ENCODE peak calls at places on chromosomes 13 and 19, in six cellular contexts. U is stimulated activated CD8-positive, alpha-beta memory T cell treated with anti-CD3 and anti-CD28 coated beads, Interleukin-12 subunit alpha, Interleukin-12 subunit beta, amount 100 ng/mL, for 4 hours; W is GM12892; L is MCF 10A; B is stimulated activated CD4-positive, alpha-beta T cell treated with anti-CD3 and anti-CD28 coated beads, Interleukin-4, amount 100 ng/mL, for 4 hours; V is CD8-positive, alpha-beta memory T cell. F is an unnamed sample.

GRCh38 chr13:110559429-110559943 is 2.0 kb downstream of the RAB20 start:
- DNase-seq in U (no peak), W (no peak), L (no peak), B (no peak), V (no peak), F (no peak)

GRCh38 chr19:19447536-19448237 is 42.2 kb downstream of the GATAD2A start:
- DNase-seq in U (no peak), W (no peak), L (no peak), B (no peak), V (peak), F (peak)

GRCh38 chr19:48646192-48646911 is 365 bp upstream of the CA11 start:
- DNase-seq in U (peak), W (peak), L (peak), B (peak), V (peak), F (peak)

GRCh38 chr13:40933508-40933907 is 85.6 kb downstream of the ELF1 start:
- DNase-seq in U (no peak), W (peak), L (no peak), B (no peak), V (no peak), F (no peak)

GRCh38 chr19:17424743-17425365 is 5.0 kb downstream of the MVB12A start:
- DNase-seq in U (no peak), W (no peak), L (peak), B (no peak), V (no peak), F (no peak)

GRCh38 chr13:76879876-76880270 is 6.3 kb downstream of the KCTD12 start:
- DNase-seq in U (no peak), W (no peak), L (no peak), B (no peak), V (no peak), F (no peak)

GRCh38 chr19:53662209-53662608 is 30.4 kb downstream of the DPRX start:
- DNase-seq in U (no peak), W (no peak), L (no peak), B (no peak), V (no peak), F (no peak)

GRCh38 chr13:66859934-66860867 is 369.9 kb downstream of the PCDH9 start:
- DNase-seq in U (no peak), W (no peak), L (no peak), B (no peak), V (no peak), F (no peak)

GRCh38 chr19:19558636-19559035 is 20.6 kb downstream of the CILP2 start:
- DNase-seq in U (no peak), W (no peak), L (no peak), B (no peak), V (no peak), F (no peak)

GRCh38 chr19:4909172-4909896 is at the start of gene UHRF1:
- DNase-seq in U (no peak), W (no peak), L (peak), B (peak), V (no peak), F (peak)

GRCh38 chr13:43102304-43102703 is 78.9 kb downstream of the DNAJC15 start:
- DNase-seq in U (no peak), W (no peak), L (no peak), B (no peak), V (no peak), F (no peak)

GRCh38 chr13:53068841-53069520 is 40.4 kb downstream of the OLFM4 start:
- DNase-seq in U (no peak), W (no peak), L (no peak), B (no peak), V (no peak), F (no peak)

F was measured in activated T-helper 1 cell treated with anti-CD3 and anti-CD28 coated beads, Interleukin-12 subunit alpha, Interleukin-12 subunit beta, Interleukin-2, Interleukin-4 antibody, amounts not matched to agents 30 ng/mL and 10 ng/mL and 1 ng/mL, durations not matched to agents 14 hours and 24 hours and 36 hours.